ENCODE peak calls at places on chromosome 11, in five cellular contexts. D is upper lobe of left lung, O is H1, Z is tibial nerve, V is stomach. M is an unnamed sample.

GRCh38 chr11:116545912-116546311 is 226.9 kb downstream of the BUD13 start:
- DNase-seq in Z (no peak), V (no peak), D (no peak), O (no peak), M (no peak)

GRCh38 chr11:112902411-112903011 is 58.7 kb upstream of the NCAM1 start:
- DNase-seq in V (no peak), O (no peak), D (no peak), Z (no peak), M (no peak)

GRCh38 chr11:46275964-46276641 is 1.4 kb upstream of the CREB3L1 start:
- DNase-seq in O (no peak), D (no peak), Z (no peak), V (peak), M (peak)

GRCh38 chr11:5267033-5267563 is 2.6 kb downstream of the HBE1 start:
- DNase-seq in V (no peak), Z (no peak), D (no peak), O (no peak), M (no peak)

GRCh38 chr11:40885257-40885947 is 574.0 kb downstream of the LRRC4C start:
- DNase-seq in D (no peak), Z (no peak), O (no peak), V (no peak), M (no peak)

GRCh38 chr11:117194267-117194666 is 4.9 kb upstream of the TAGLN start:
- DNase-seq in V (no peak), D (no peak), Z (no peak), O (no peak), M (no peak)

GRCh38 chr11:128552783-128553661 is 34.3 kb downstream of the ETS1 start:
- DNase-seq in Z (no peak), O (no peak), D (no peak), V (no peak), M (peak)

GRCh38 chr11:68282861-68283230 is 11.1 kb upstream of the C11orf24 start:
- DNase-seq in Z (no peak), V (no peak), O (no peak), D (no peak), M (no peak)

GRCh38 chr11:30016588-30017363 is at the start of gene KCNA4:
- DNase-seq in O (peak), D (peak), V (no peak), Z (no peak), M (no peak)

GRCh38 chr11:117232911-117233409 is 489 bp downstream of the RNF214 start:
- DNase-seq in O (peak), Z (no peak), V (no peak), D (peak), M (no peak)

GRCh38 chr11:33257160-33257896 is at the start of gene HIPK3:
- DNase-seq in D (peak), Z (peak), V (peak), O (peak), M (peak)

GRCh38 chr11:32427935-32428664 is 7.2 kb downstream of the WT1 start:
- DNase-seq in D (peak), V (no peak), O (peak), Z (no peak), M (no peak)

GRCh38 chr11:50073113-50074105 is 40.7 kb downstream of the OR4C45 start:
- DNase-seq in V (no peak), O (no peak), Z (no peak), D (peak), M (no peak)

GRCh38 chr11:119373917-119374631 is 7.4 kb downstream of the USP2 start:
- DNase-seq in O (peak), D (no peak), V (peak), Z (peak), M (peak)

GRCh38 chr11:116890193-116890592 is 52.8 kb upstream of the APOA1 start:
- DNase-seq in V (no peak), O (no peak), D (no peak), Z (no peak), M (no peak)

GRCh38 chr11:109937968-109938367 is 155.2 kb upstream of the ZC3H12C start:
- DNase-seq in Z (no peak), D (no peak), V (no peak), O (no peak), M (no peak)

GRCh38 chr11:132054822-132055221 is 684.4 kb downstream of the NTM start:
- DNase-seq in Z (no peak), D (no peak), V (no peak), O (no peak), M (no peak)

GRCh38 chr11:120142072-120142423 is 4.1 kb upstream of the TRIM29 start:
- DNase-seq in V (no peak), Z (no peak), O (peak), D (no peak), M (no peak)

GRCh38 chr11:113618360-113618759 is 87.7 kb downstream of the TMPRSS5 start:
- DNase-seq in Z (no peak), O (no peak), D (no peak), V (no peak), M (no peak)

GRCh38 chr11:108796551-108796950 is 131.7 kb downstream of the DDX10 start:
- DNase-seq in V (no peak), O (no peak), Z (no peak), D (no peak), M (no peak)

GRCh38 chr11:57424137-57424801 is 2.7 kb downstream of the SLC43A3 start:
- DNase-seq in Z (no peak), V (no peak), O (no peak), D (no peak), M (no peak)

GRCh38 chr11:113256431-113257227 is 57.8 kb upstream of the TTC12 start:
- DNase-seq in Z (no peak), V (no peak), D (no peak), O (no peak), M (no peak)

GRCh38 chr11:105144887-105145286 is 5.3 kb upstream of the CARD18 start:
- DNase-seq in O (no peak), D (no peak), Z (no peak), V (no peak), M (no peak)

GRCh38 chr11:132744771-132745170 is 787.5 kb downstream of the OPCML start:
- DNase-seq in V (no peak), D (no peak), O (no peak), Z (no peak), M (no peak)

GRCh38 chr11:48033918-48034341 is 53.6 kb downstream of the PTPRJ start:
- DNase-seq in D (no peak), O (no peak), Z (no peak), V (no peak), M (no peak)

GRCh38 chr11:12200359-12201015 is 90.1 kb downstream of the MICAL2 start:
- DNase-seq in V (no peak), O (no peak), Z (peak), D (no peak), M (peak)

GRCh38 chr11:63491240-63491587 is 247 bp upstream of the PLAAT5 start:
- DNase-seq in D (no peak), V (no peak), O (no peak), Z (no peak), M (no peak)

GRCh38 chr11:63492441-63492840 is 1.5 kb upstream of the PLAAT5 start:
- DNase-seq in Z (no peak), O (no peak), D (no peak), V (no peak), M (no peak)

GRCh38 chr11:63490551-63491239 is at the start of gene PLAAT5:
- DNase-seq in V (no peak), Z (no peak), O (peak), D (peak), M (peak)

GRCh38 chr11:63493127-63493526 is 2.2 kb upstream of the PLAAT5 start:
- DNase-seq in O (no peak), V (no peak), D (no peak), Z (no peak), M (no peak)

DNA sequence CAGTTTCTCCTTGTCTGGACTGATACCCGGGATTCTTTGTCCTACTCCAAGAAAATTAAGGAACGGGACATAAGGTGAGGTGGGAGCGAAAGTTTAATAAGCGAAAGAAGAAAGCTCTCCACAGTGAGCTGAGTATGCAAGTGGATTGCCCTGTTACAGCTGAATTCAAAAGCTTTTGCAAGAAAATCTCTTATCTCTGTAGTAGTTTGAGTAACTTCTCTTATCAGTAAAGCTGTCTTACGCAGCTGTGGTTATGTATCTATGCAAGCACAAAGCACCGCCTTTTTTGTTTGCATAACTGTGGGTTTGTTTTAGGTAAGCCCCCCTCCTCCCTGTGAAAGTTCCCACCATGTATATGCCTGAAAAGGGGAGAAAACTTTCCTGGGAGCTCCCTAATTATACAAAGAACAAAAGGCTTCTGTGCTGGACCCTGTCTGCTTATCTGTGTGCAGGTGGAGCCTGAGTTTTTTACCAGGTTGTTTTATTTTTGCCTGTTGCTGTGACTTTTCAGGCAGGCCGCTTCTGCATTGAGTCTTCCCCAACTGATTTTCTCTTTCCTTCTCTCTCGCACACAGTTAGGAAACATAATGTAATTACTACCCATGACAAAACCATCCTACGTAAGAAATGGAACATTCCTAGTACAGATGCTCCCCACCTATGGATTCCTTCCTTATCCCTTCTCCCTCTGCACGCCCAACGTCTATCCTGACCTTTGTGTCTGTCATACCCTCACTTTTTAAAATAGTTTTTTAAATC is 826 bp upstream of the PLAAT5 start:
- DNase-seq in V (no peak), O (no peak), D (no peak), Z (no peak), M (no peak)
- TF ChIP-seq EP300 in V (no peak), O (no peak), D (no peak), Z (no peak), M (no peak)

GRCh38 chr11:63023415-63023814 is 7.8 kb upstream of the SLC22A8 start:
- DNase-seq in D (no peak), Z (no peak), O (no peak), V (no peak), M (no peak)
- H3K27ac ChIP-seq in D (no peak), Z (no peak), O (no peak), V (no peak), M (no peak)

GRCh38 chr11:44579172-44579804 is 13.8 kb downstream of the CD82 start:
- DNase-seq in D (no peak), O (no peak), Z (no peak), V (no peak), M (no peak)
- TF ChIP-seq EP300 in D (no peak), O (no peak), Z (no peak), V (no peak), M (no peak)

GRCh38 chr11:59983212-59983611 is 19.4 kb downstream of the OOSP4A start:
- DNase-seq in V (no peak), Z (no peak), D (no peak), O (no peak), M (no peak)

DNA sequence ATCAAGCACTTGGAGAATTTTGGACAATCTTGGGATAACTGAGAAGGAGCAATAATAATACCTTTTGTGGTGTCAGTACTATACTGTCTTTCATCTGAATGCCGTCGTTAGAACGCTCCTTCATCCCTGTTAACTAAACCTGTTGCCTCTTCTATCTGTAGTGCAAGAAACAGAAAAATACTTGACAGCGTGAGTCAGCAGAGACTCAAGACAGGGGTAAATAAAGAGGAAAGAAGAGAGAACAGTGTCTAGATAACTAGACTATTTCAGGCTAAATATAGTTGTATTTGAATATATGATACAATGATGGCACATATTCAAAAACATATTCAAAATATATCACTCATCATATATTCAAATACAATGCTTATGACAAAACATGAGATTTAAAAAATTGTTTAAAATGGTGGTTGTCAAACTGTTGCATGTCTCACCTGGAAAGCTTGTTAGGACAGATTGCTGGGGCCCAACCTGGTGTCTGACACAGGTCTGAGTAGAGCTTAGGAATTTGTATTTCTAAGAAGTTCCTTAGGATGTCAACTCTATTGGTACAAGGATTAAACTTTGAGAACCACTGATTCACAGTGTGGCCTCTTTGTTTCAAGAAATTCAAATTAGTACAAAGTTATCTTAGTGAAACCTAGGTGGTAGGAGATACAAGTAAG is 17.4 kb downstream of the OOSP4A start:
- DNase-seq in O (no peak), D (no peak), Z (no peak), V (no peak), M (no peak)
- H3K27ac ChIP-seq in O (no peak), D (no peak), Z (no peak), V (no peak), M (no peak)

GRCh38 chr11:36361901-36362391 is 65.9 kb downstream of the PRR5L start:
- DNase-seq in D (no peak), O (peak), Z (peak), V (no peak), M (no peak)
- TF ChIP-seq EP300 in D (no peak), O (no peak), Z (peak), V (no peak), M (no peak)

GRCh38 chr11:124872280-124872679 is 7.0 kb downstream of the ROBO3 start:
- DNase-seq in O (no peak), D (no peak), Z (no peak), V (no peak), M (no peak)
- H3K27ac ChIP-seq in O (no peak), D (no peak), Z (no peak), V (no peak), M (no peak)

GRCh38 chr11:69950120-69950519 is 128.0 kb upstream of the ANO1 start:
- DNase-seq in V (no peak), O (peak), D (no peak), Z (no peak), M (peak)

GRCh38 chr11:69947059-69947771 is 128.0 kb upstream of the FGF3 start:
- DNase-seq in Z (no peak), D (no peak), O (no peak), V (no peak), M (no peak)

GRCh38 chr11:69947772-69948255 is 128.6 kb upstream of the FGF3 start:
- DNase-seq in D (no peak), Z (no peak), V (no peak), O (no peak), M (no peak)

GRCh38 chr11:69949327-69949726 is 128.8 kb upstream of the ANO1 start:
- DNase-seq in D (no peak), V (peak), Z (no peak), O (no peak), M (no peak)

GRCh38 chr11:69948256-69949141 is 129.3 kb upstream of the FGF3 start:
- DNase-seq in Z (no peak), V (peak), O (peak), D (no peak), M (peak)
- TF ChIP-seq EP300 in Z (no peak), V (no peak), O (no peak), D (no peak), M (no peak)

DNA sequence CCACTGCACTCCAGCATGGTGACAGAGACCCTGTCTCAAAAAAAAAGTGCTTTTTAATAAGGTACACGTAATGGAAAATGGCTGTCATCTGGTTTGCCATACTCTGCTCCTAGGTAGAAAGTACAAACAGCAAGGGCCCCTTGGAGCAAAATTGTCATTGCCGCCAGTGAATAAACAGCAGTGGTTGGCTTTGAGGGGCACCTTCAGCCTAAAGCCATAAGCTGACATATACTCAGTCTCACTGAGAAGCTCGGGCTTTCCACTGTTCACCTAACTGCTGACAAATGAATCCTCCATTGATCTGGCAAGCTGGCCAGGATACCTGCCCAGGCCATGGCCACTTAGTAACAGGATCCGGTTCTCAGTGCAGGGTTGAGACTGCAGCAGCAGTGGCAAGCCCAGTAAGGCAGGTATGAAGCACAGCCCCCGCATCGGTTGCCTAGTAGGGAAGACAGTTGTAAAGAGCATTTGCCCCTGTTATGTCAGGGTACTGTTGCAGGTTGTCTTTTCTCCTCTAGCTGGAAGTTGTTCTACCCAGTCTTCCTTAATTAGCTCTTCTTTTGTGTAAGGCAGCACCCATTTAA is 38.8 kb downstream of the MARK2 start:
- DNase-seq in O (no peak), V (no peak), D (no peak), Z (no peak), M (no peak)
- H3K27ac ChIP-seq in O (no peak), V (no peak), D (no peak), Z (no peak), M (no peak)

DNA sequence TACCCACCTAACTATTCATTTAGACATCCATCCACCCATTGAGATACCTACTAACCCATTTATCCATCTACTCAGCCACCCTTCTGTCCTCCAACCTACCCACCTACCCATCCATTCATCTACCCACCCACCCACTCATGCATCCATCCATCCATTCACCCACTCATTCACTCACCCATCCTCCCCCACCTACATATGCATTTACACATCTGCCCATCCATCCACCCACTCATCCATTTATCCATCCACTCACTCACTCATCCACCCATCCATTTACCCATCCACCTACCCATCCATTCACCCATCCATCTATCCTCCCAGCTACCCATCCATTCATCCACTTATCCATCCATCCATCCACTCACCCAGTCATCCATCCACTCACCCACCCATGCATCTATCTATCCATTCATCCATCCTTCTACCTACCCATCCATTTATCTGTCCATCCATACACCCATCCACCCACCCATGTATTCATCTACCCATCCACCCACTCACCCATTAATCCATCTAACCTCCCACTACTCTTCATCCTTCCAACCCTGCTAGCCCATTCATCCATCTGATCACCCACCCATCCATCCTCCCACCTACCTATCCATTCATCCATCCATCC is 378.7 kb downstream of the CTTN start:
- DNase-seq in O (no peak), Z (no peak), D (no peak), V (no peak), M (no peak)
- TF ChIP-seq EP300 in O (no peak), Z (no peak), D (no peak), V (no peak), M (no peak)

GRCh38 chr11:10780040-10780439 is 28.7 kb downstream of the EIF4G2 start:
- DNase-seq in O (no peak), D (no peak), Z (no peak), V (no peak), M (no peak)

GRCh38 chr11:10777393-10777793 is 26.3 kb downstream of the CTR9 start:
- DNase-seq in V (peak), O (no peak), D (no peak), Z (no peak), M (no peak)

GRCh38 chr11:10777806-10778205 is 26.8 kb downstream of the CTR9 start:
- DNase-seq in V (no peak), D (no peak), O (no peak), Z (no peak), M (no peak)

GRCh38 chr11:10779086-10779485 is 28.0 kb downstream of the CTR9 start:
- DNase-seq in V (no peak), Z (no peak), D (no peak), O (no peak), M (no peak)

GRCh38 chr11:10778217-10778970 is 27.3 kb downstream of the CTR9 start:
- DNase-seq in Z (peak), D (peak), V (no peak), O (no peak), M (no peak)
- H3K27ac ChIP-seq in Z (no peak), D (peak), V (no peak), O (no peak), M (peak)

M was measured in transverse colon.